ENCODE peak calls at places on chromosomes 12 and 14, in nine cellular contexts. Y is A172, E is endothelial cell, S is anterior cingulate cortex, P is Calu3, U is H4, I is uterus, A is posterior vena cava, R is K562. V is an unnamed sample.

GRCh38 chr12:1934831-1935230 is 16.4 kb upstream of the CACNA2D4 start:
- DNase-seq in Y (no peak), I (no peak), A (no peak), E (no peak), S (no peak), U (no peak), P (no peak), R (no peak), V (no peak)

GRCh38 chr14:91897121-91897701 is 29.9 kb upstream of the TC2N start:
- DNase-seq in Y (peak), U (peak), S (peak), E (no peak), I (peak), P (no peak), R (no peak), A (no peak), V (no peak)

GRCh38 chr12:14058717-14059116 is 77.3 kb upstream of the GRIN2B start:
- DNase-seq in A (no peak), E (no peak), I (no peak), R (no peak), P (no peak), U (no peak), S (no peak), Y (no peak), V (no peak)

GRCh38 chr14:101950100-101950499 is 14.3 kb upstream of the DYNC1H1 start:
- DNase-seq in I (no peak), R (no peak), U (no peak), Y (no peak), E (no peak), S (no peak), A (no peak), P (no peak), V (no peak)

GRCh38 chr14:61113561-61113960 is 132.5 kb downstream of the SLC38A6 start:
- DNase-seq in P (no peak), U (no peak), I (no peak), R (no peak), A (no peak), Y (no peak), S (no peak), E (no peak), V (no peak)

GRCh38 chr12:13628067-13628466 is 353.3 kb downstream of the GRIN2B start:
- DNase-seq in A (no peak), Y (no peak), R (no peak), E (no peak), S (no peak), U (no peak), I (no peak), P (no peak), V (no peak)

GRCh38 chr12:94379479-94380113 is 80.1 kb downstream of the CEP83 start:
- DNase-seq in Y (no peak), E (no peak), U (no peak), A (no peak), P (no peak), I (no peak), S (no peak), R (no peak), V (peak)

GRCh38 chr14:64968651-64969050 is 3.5 kb downstream of the RAB15 start:
- DNase-seq in I (no peak), Y (peak), R (no peak), U (no peak), E (no peak), P (no peak), A (peak), S (no peak), V (no peak)

GRCh38 chr12:115440438-115440837 is 756.5 kb upstream of the TBX3 start:
- DNase-seq in A (no peak), P (no peak), U (peak), I (no peak), R (peak), S (no peak), Y (peak), E (no peak), V (peak)

GRCh38 chr12:32482226-32482625 is 82.9 kb downstream of the FGD4 start:
- DNase-seq in R (no peak), U (no peak), P (no peak), I (no peak), E (no peak), Y (no peak), A (no peak), S (no peak), V (no peak)

GRCh38 chr12:94039914-94040313 is 108.5 kb upstream of the PLXNC1 start:
- DNase-seq in R (no peak), U (no peak), P (no peak), I (no peak), S (no peak), E (no peak), A (no peak), Y (no peak), V (no peak)

GRCh38 chr12:94353130-94353529 is 106.5 kb downstream of the CEP83 start:
- DNase-seq in S (no peak), A (no peak), Y (no peak), R (no peak), E (no peak), U (no peak), I (no peak), P (no peak), V (no peak)

GRCh38 chr14:31420013-31420318 is 384 bp downstream of the HEATR5A start:
- DNase-seq in I (peak), Y (no peak), E (peak), P (peak), R (peak), S (peak), U (no peak), A (peak), V (no peak)

GRCh38 chr12:124884587-124885438 is 21.1 kb upstream of the SCARB1 start:
- DNase-seq in A (no peak), R (peak), Y (no peak), S (no peak), I (no peak), E (no peak), P (peak), U (no peak), V (no peak)

GRCh38 chr12:54193437-54193836 is 4.7 kb upstream of the SMUG1 start:
- DNase-seq in I (no peak), U (no peak), E (no peak), P (no peak), Y (no peak), R (no peak), S (no peak), A (no peak), V (no peak)

GRCh38 chr14:76701436-76701835 is 59.8 kb upstream of the VASH1 start:
- DNase-seq in A (no peak), P (no peak), I (no peak), S (no peak), R (no peak), U (no peak), E (no peak), Y (no peak), V (no peak)

GRCh38 chr12:124276337-124276736 is 18.6 kb upstream of the RFLNA start:
- DNase-seq in P (no peak), I (no peak), A (no peak), S (no peak), R (no peak), E (no peak), Y (no peak), U (no peak), V (no peak)

GRCh38 chr14:94124582-94125377 is 4.6 kb downstream of the IFI27L2 start:
- DNase-seq in S (no peak), I (no peak), R (no peak), A (peak), E (no peak), U (no peak), P (no peak), Y (no peak), V (no peak)

GRCh38 chr14:72894623-72895378 is 900 bp upstream of the DPF3 start:
- DNase-seq in Y (no peak), R (peak), P (peak), S (peak), U (no peak), A (no peak), E (peak), I (no peak), V (no peak)

GRCh38 chr14:69525896-69526295 is 41.4 kb downstream of the PLEKHD1 start:
- DNase-seq in S (no peak), A (no peak), R (no peak), E (no peak), P (no peak), I (no peak), U (no peak), Y (no peak), V (no peak)

GRCh38 chr14:35897616-35898111 is 71.5 kb downstream of the BRMS1L start:
- DNase-seq in U (no peak), R (no peak), I (no peak), Y (no peak), A (no peak), S (peak), E (no peak), P (peak), V (no peak)

GRCh38 chr14:37196604-37197420 is 925 bp upstream of the MIPOL1 start:
- DNase-seq in S (no peak), R (no peak), A (no peak), U (no peak), P (no peak), I (no peak), Y (no peak), E (no peak), V (no peak)

GRCh38 chr14:59582161-59582560 is 5.5 kb upstream of the CCDC175 start:
- DNase-seq in I (no peak), Y (no peak), E (no peak), U (no peak), S (no peak), A (no peak), P (no peak), R (no peak), V (no peak)

GRCh38 chr12:78470354-78471195 is 394.0 kb upstream of the SYT1 start:
- DNase-seq in R (no peak), E (peak), P (peak), Y (peak), U (peak), S (no peak), I (no peak), A (no peak), V (peak)

GRCh38 chr12:85951823-85952222 is 77.7 kb downstream of the NTS start:
- DNase-seq in E (no peak), R (no peak), S (no peak), A (no peak), Y (no peak), U (peak), I (no peak), P (no peak), V (peak)

GRCh38 chr12:68839183-68840147 is 31.5 kb downstream of the MDM2 start:
- DNase-seq in U (no peak), A (no peak), P (no peak), R (no peak), Y (no peak), S (no peak), I (no peak), E (no peak), V (no peak)

GRCh38 chr14:55580401-55581010 is 499 bp downstream of the KTN1 start:
- DNase-seq in E (peak), S (peak), A (peak), R (peak), P (peak), Y (no peak), U (no peak), I (peak), V (no peak)

GRCh38 chr12:132393991-132394949 is 64.9 kb upstream of the GALNT9 start:
- DNase-seq in S (no peak), U (peak), E (no peak), R (peak), A (peak), I (no peak), Y (peak), P (no peak), V (no peak)

GRCh38 chr12:117342247-117342646 is 19.2 kb downstream of the NOS1 start:
- DNase-seq in P (no peak), R (no peak), A (no peak), Y (no peak), U (no peak), S (no peak), E (no peak), I (no peak), V (no peak)

GRCh38 chr12:93638954-93639353 is 38.2 kb upstream of the CRADD start:
- DNase-seq in R (no peak), P (no peak), A (no peak), E (no peak), Y (no peak), U (no peak), S (no peak), I (no peak), V (no peak)

GRCh38 chr12:10716704-10717315 is 6.3 kb downstream of the YBX3 start:
- DNase-seq in A (peak), U (peak), E (peak), P (peak), R (no peak), S (no peak), Y (peak), I (peak), V (peak)

GRCh38 chr14:92922883-92923743 is at the start of gene CHGA:
- DNase-seq in S (peak), Y (no peak), U (no peak), A (no peak), E (peak), R (peak), P (peak), I (peak), V (peak)

GRCh38 chr14:78606111-78606510 is 435.9 kb downstream of the NRXN3 start:
- DNase-seq in P (no peak), R (no peak), S (no peak), E (no peak), I (no peak), Y (peak), U (no peak), A (no peak), V (peak)

GRCh38 chr14:101581806-101582205 is 20.5 kb downstream of the DIO3 start:
- DNase-seq in S (no peak), P (no peak), E (no peak), A (peak), R (no peak), Y (no peak), I (no peak), U (no peak), V (no peak)

GRCh38 chr12:45192041-45192695 is 23.7 kb upstream of the ANO6 start:
- DNase-seq in R (peak), U (peak), A (no peak), P (peak), I (no peak), E (no peak), Y (peak), S (no peak), V (peak)

GRCh38 chr14:53971501-53971900 is 14.9 kb upstream of the BMP4 start:
- DNase-seq in A (no peak), E (no peak), S (no peak), U (no peak), Y (no peak), P (no peak), R (no peak), I (no peak), V (no peak)

GRCh38 chr12:130971871-130972588 is 18.3 kb downstream of the ADGRD1 start:
- DNase-seq in U (no peak), E (no peak), S (no peak), Y (no peak), R (no peak), I (peak), P (no peak), A (no peak), V (no peak)

V was measured in COLO829.